ENCODE peak calls at places on chromosomes 4 and X, in eight cellular contexts. T, J, I, L, N, V, Z and D are unnamed samples.

GRCh38 chr4:108337923-108338322 is 169.2 kb upstream of the LEF1 start:
- DNase-seq in T (no peak), J (no peak), I (no peak), L (no peak), N (no peak), V (no peak), Z (no peak), D (no peak)

GRCh38 chr4:82489076-82489475 is 58.7 kb downstream of the ENOPH1 start:
- DNase-seq in T (no peak), J (no peak), I (no peak), L (no peak), N (no peak), V (no peak), Z (no peak), D (no peak)

GRCh38 chr4:26201119-26201518 is 119.7 kb upstream of the RBPJ start:
- DNase-seq in T (no peak), J (no peak), I (no peak), L (no peak), N (no peak), V (no peak), Z (no peak), D (no peak)

GRCh38 chr4:76687730-76688441 is 210.1 kb downstream of the SOWAHB start:
- DNase-seq in T (no peak), J (no peak), I (no peak), L (no peak), N (no peak), V (no peak), Z (no peak), D (no peak)

GRCh38 chrX:136646602-136647239 is 1.2 kb upstream of the CD40LG start:
- DNase-seq in T (no peak), J (no peak), I (no peak), L (no peak), N (no peak), V (no peak), Z (no peak), D (no peak)

GRCh38 chr4:55910140-55910539 is 38.6 kb upstream of the CEP135 start:
- DNase-seq in T (no peak), J (no peak), I (no peak), L (no peak), N (no peak), V (no peak), Z (no peak), D (no peak)

GRCh38 chr4:71807469-71807868 is 23.6 kb upstream of the GC start:
- DNase-seq in T (no peak), J (no peak), I (no peak), L (no peak), N (no peak), V (no peak), Z (no peak), D (no peak)

GRCh38 chrX:2901367-2902036 is 27.6 kb downstream of the ARSD start:
- DNase-seq in T (no peak), J (no peak), I (no peak), L (no peak), N (no peak), V (no peak), Z (no peak), D (no peak)

GRCh38 chrX:136310411-136310810 is 9.6 kb downstream of the ADGRG4 start:
- DNase-seq in T (no peak), J (no peak), I (no peak), L (no peak), N (no peak), V (no peak), Z (no peak), D (peak)

GRCh38 chrX:10893976-10894375 is 217.2 kb upstream of the HCCS start:
- DNase-seq in T (no peak), J (no peak), I (no peak), L (no peak), N (no peak), V (no peak), Z (no peak), D (no peak)

GRCh38 chrX:105658136-105658535 is 164.2 kb upstream of the NRK start:
- DNase-seq in T (no peak), J (no peak), I (no peak), L (no peak), N (no peak), V (no peak), Z (no peak), D (no peak)

GRCh38 chrX:153800177-153800722 is 5.8 kb downstream of the SSR4 start:
- DNase-seq in T (no peak), J (no peak), I (no peak), L (no peak), N (no peak), V (no peak), Z (no peak), D (no peak)

GRCh38 chrX:133698298-133698697 is 283.0 kb upstream of the GPC4 start:
- DNase-seq in T (no peak), J (no peak), I (no peak), L (no peak), N (no peak), V (no peak), Z (no peak), D (peak)

GRCh38 chrX:39815621-39816020 is 282.1 kb downstream of the BCOR start:
- DNase-seq in T (no peak), J (no peak), I (no peak), L (no peak), N (no peak), V (no peak), Z (no peak), D (no peak)

GRCh38 chrX:39816871-39817731 is 280.7 kb downstream of the BCOR start:
- DNase-seq in T (no peak), J (no peak), I (no peak), L (no peak), N (no peak), V (no peak), Z (no peak), D (no peak)

GRCh38 chrX:39813631-39814246 is 284.0 kb downstream of the BCOR start:
- DNase-seq in T (peak), J (peak), I (peak), L (peak), N (peak), V (peak), Z (no peak), D (no peak)

GRCh38 chrX:39811391-39811790 is 286.4 kb downstream of the BCOR start:
- DNase-seq in T (no peak), J (no peak), I (no peak), L (no peak), N (no peak), V (no peak), Z (no peak), D (no peak)

GRCh38 chrX:39814391-39814790 is 283.4 kb downstream of the BCOR start:
- DNase-seq in T (peak), J (no peak), I (no peak), L (peak), N (no peak), V (no peak), Z (no peak), D (peak)
- TF ChIP-seq CTCF in T (peak), J (peak), I (no peak), L (peak), N (peak), V (peak), Z (peak), D (peak)

GRCh38 chr4:53779025-53779424 is 187.7 kb upstream of the LNX1 start:
- DNase-seq in T (no peak), J (no peak), I (no peak), L (no peak), N (no peak), V (no peak), Z (no peak), D (no peak)

GRCh38 chr4:53778122-53778521 is 186.8 kb upstream of the LNX1 start:
- DNase-seq in T (no peak), J (no peak), I (no peak), L (no peak), N (no peak), V (no peak), Z (no peak), D (no peak)

GRCh38 chr4:53776141-53776540 is 184.9 kb upstream of the LNX1 start:
- DNase-seq in T (no peak), J (no peak), I (no peak), L (no peak), N (no peak), V (no peak), Z (no peak), D (no peak)

GRCh38 chr4:53775381-53775780 is 184.1 kb upstream of the LNX1 start:
- DNase-seq in T (no peak), J (no peak), I (no peak), L (no peak), N (no peak), V (no peak), Z (no peak), D (no peak)

GRCh38 chr4:53777244-53777984 is 186.1 kb upstream of the LNX1 start:
- DNase-seq in T (no peak), J (no peak), I (no peak), L (no peak), N (no peak), V (no peak), Z (no peak), D (peak)
- H3K27ac ChIP-seq in T (peak), J (no peak), I (no peak), L (no peak), N (peak), V (peak), Z (no peak), D (no peak)

GRCh38 chr4:1596393-1596792 is 87.7 kb downstream of the FAM53A start:
- DNase-seq in T (no peak), J (no peak), I (no peak), L (no peak), N (peak), V (no peak), Z (peak), D (no peak)
- TF ChIP-seq CTCF in T (no peak), J (no peak), I (no peak), L (no peak), N (no peak), V (no peak), Z (no peak), D (no peak)

GRCh38 chr4:148550788-148551187 is 108.6 kb upstream of the NR3C2 start:
- DNase-seq in T (no peak), J (no peak), I (no peak), L (no peak), N (no peak), V (no peak), Z (no peak), D (no peak)
- H3K27ac ChIP-seq in T (no peak), J (no peak), I (no peak), L (no peak), N (no peak), V (no peak), Z (no peak), D (no peak)

GRCh38 chrX:143669395-143669794 is 33.5 kb upstream of the SLITRK4 start:
- DNase-seq in T (no peak), J (no peak), I (no peak), L (no peak), N (no peak), V (no peak), Z (no peak), D (peak)
- TF ChIP-seq CTCF in T (no peak), J (no peak), I (no peak), L (no peak), N (no peak), V (no peak), Z (no peak), D (peak)

GRCh38 chrX:37350034-37350365 is 836 bp downstream of the PRRG1 start:
- DNase-seq in T (no peak), J (peak), I (no peak), L (peak), N (no peak), V (no peak), Z (no peak), D (no peak)
- H3K27ac ChIP-seq in T (peak), J (peak), I (peak), L (peak), N (peak), V (peak), Z (peak), D (peak)

GRCh38 chrX:130810561-130810960 is 92.4 kb downstream of the ENOX2 start:
- DNase-seq in T (no peak), J (no peak), I (no peak), L (no peak), N (no peak), V (no peak), Z (no peak), D (no peak)
- TF ChIP-seq CTCF in T (no peak), J (no peak), I (no peak), L (no peak), N (no peak), V (no peak), Z (no peak), D (no peak)

GRCh38 chrX:22628275-22628674 is 355.6 kb downstream of the CBLL2 start:
- DNase-seq in T (no peak), J (no peak), I (no peak), L (no peak), N (no peak), V (no peak), Z (no peak), D (no peak)
- H3K27ac ChIP-seq in T (no peak), J (no peak), I (no peak), L (no peak), N (peak), V (peak), Z (no peak), D (no peak)